ENCODE peak calls at places on chromosomes 5 and 9, in seven cellular contexts. K is EL, W is GM10248, T is mesothelial cell of epicardium, L is hypothalamus, S is NCI-H226, D is T-helper 22 cell. A is an unnamed sample.

GRCh38 chr5:77904362-77904761 is 128.2 kb upstream of the TBCA start:
- DNase-seq in K (no peak), W (no peak), T (no peak), L (no peak), S (no peak), D (no peak), A (no peak)

GRCh38 chr5:78367318-78367991 is 7.0 kb downstream of the SCAMP1 start:
- DNase-seq in K (no peak), W (peak; percentile 24), T (no peak), L (no peak), S (no peak), D (no peak), A (peak; percentile 29)

GRCh38 chr9:124040935-124041816 is 29.6 kb downstream of the LHX2 start:
- DNase-seq in K (peak; percentile 26), W (peak; percentile 88), T (peak; percentile 78), L (no peak), S (no peak), D (no peak), A (peak; percentile 84)

GRCh38 chr9:136566899-136567298 is 21.1 kb upstream of the NOTCH1 start:
- DNase-seq in K (no peak), W (no peak), T (no peak), L (no peak), S (no peak), D (no peak), A (no peak)

GRCh38 chr5:140108093-140109049 is 5.5 kb upstream of the PURA start:
- DNase-seq in K (peak; percentile 27), W (peak; percentile 38), T (no peak), L (no peak), S (no peak), D (no peak), A (no peak)

GRCh38 chr5:74067748-74068541 is 441.9 kb downstream of the ARHGEF28 start:
- DNase-seq in K (peak; percentile 53), W (no peak), T (no peak), L (no peak), S (no peak), D (no peak), A (peak; percentile 22)

GRCh38 chr5:101943784-101944183 is 352.3 kb downstream of the SLCO4C1 start:
- DNase-seq in K (no peak), W (no peak), T (no peak), L (no peak), S (no peak), D (no peak), A (no peak)

GRCh38 chr5:99004960-99005359 is 76.2 kb upstream of the CHD1 start:
- DNase-seq in K (no peak), W (peak; percentile 67), T (no peak), L (no peak), S (peak; percentile 49), D (no peak), A (no peak)

GRCh38 chr5:27516437-27516836 is 478.1 kb upstream of the CDH9 start:
- DNase-seq in K (no peak), W (no peak), T (no peak), L (no peak), S (no peak), D (no peak), A (no peak)

GRCh38 chr5:10702040-10702629 is 58.9 kb downstream of the DAP start:
- DNase-seq in K (peak; percentile 99), W (no peak), T (no peak), L (no peak), S (peak; percentile 95), D (no peak), A (no peak)

GRCh38 chr9:109276469-109277440 is 44.1 kb downstream of the EPB41L4B start:
- DNase-seq in K (no peak), W (no peak), T (no peak), L (no peak), S (no peak), D (no peak), A (no peak)

GRCh38 chr9:105332471-105332870 is 88.0 kb downstream of the SLC44A1 start:
- DNase-seq in K (peak; percentile 6), W (no peak), T (no peak), L (no peak), S (no peak), D (no peak), A (no peak)

GRCh38 chr5:178365501-178366440 is 133.2 kb upstream of the PHYKPL start:
- DNase-seq in K (no peak), W (no peak), T (no peak), L (no peak), S (no peak), D (no peak), A (no peak)

GRCh38 chr5:164012376-164012775 is 507.0 kb downstream of the MAT2B start:
- DNase-seq in K (no peak), W (no peak), T (no peak), L (no peak), S (no peak), D (no peak), A (no peak)